ENCODE peak calls at places on chromosome 1, in six cellular contexts. One of them, this sample, is unnamed.

GRCh38 chr1:211344335-211344664 is 17.7 kb downstream of the TRAF5 start:
- DNase-seq in HepG2: no peak
- DNase-seq in IMR-90: peak; percentile 32
- DNase-seq in PC-9: no peak
- DNase-seq in neural progenitor cell: no peak
- DNase-seq in DND-41: no peak
- DNase-seq in this sample: no peak

GRCh38 chr1:85295654-85296053 is 19.2 kb upstream of the BCL10 start:
- DNase-seq in HepG2: no peak
- DNase-seq in IMR-90: no peak
- DNase-seq in PC-9: peak; percentile 31
- DNase-seq in neural progenitor cell: no peak
- DNase-seq in DND-41: no peak
- DNase-seq in this sample: no peak

GRCh38 chr1:235199441-235199840 is 38.4 kb upstream of the RBM34 start:
- DNase-seq in HepG2: no peak
- DNase-seq in IMR-90: peak; percentile 33
- DNase-seq in PC-9: no peak
- DNase-seq in neural progenitor cell: peak; percentile 83
- DNase-seq in DND-41: no peak
- DNase-seq in this sample: peak; percentile 46

GRCh38 chr1:57367945-57368344 is 55.9 kb downstream of the DAB1 start:
- DNase-seq in HepG2: peak; percentile 40
- DNase-seq in IMR-90: no peak
- DNase-seq in PC-9: no peak
- DNase-seq in neural progenitor cell: no peak
- DNase-seq in DND-41: no peak
- DNase-seq in this sample: no peak

GRCh38 chr1:114177282-114177681 is 23.6 kb upstream of the SYT6 start:
- DNase-seq in HepG2: no peak
- DNase-seq in IMR-90: no peak
- DNase-seq in PC-9: no peak
- DNase-seq in neural progenitor cell: no peak
- DNase-seq in DND-41: no peak
- DNase-seq in this sample: no peak

GRCh38 chr1:170666661-170667060 is 2.7 kb downstream of the PRRX1 start:
- DNase-seq in HepG2: no peak
- DNase-seq in IMR-90: no peak
- DNase-seq in PC-9: no peak
- DNase-seq in neural progenitor cell: peak; percentile 56
- DNase-seq in DND-41: no peak
- DNase-seq in this sample: no peak

GRCh38 chr1:64745181-64745985 is 508 bp downstream of the RAVER2 start:
- DNase-seq in HepG2: peak; percentile 6
- DNase-seq in IMR-90: no peak
- DNase-seq in PC-9: no peak
- DNase-seq in neural progenitor cell: peak; percentile 26
- DNase-seq in DND-41: no peak
- DNase-seq in this sample: no peak

GRCh38 chr1:235423214-235423652 is 56.0 kb downstream of the TBCE start:
- DNase-seq in HepG2: no peak
- DNase-seq in IMR-90: no peak
- DNase-seq in PC-9: no peak
- DNase-seq in neural progenitor cell: no peak
- DNase-seq in DND-41: peak; percentile 70
- DNase-seq in this sample: no peak

GRCh38 chr1:42322577-42322976 is 12.5 kb downstream of the FOXJ3 start:
- DNase-seq in HepG2: no peak
- DNase-seq in IMR-90: peak; percentile 49
- DNase-seq in PC-9: no peak
- DNase-seq in neural progenitor cell: no peak
- DNase-seq in DND-41: no peak
- DNase-seq in this sample: no peak

GRCh38 chr1:224173523-224173922 is 9.5 kb upstream of the DEGS1 start:
- DNase-seq in HepG2: no peak
- DNase-seq in IMR-90: no peak
- DNase-seq in PC-9: peak; percentile 45
- DNase-seq in neural progenitor cell: no peak
- DNase-seq in DND-41: no peak
- DNase-seq in this sample: no peak

GRCh38 chr1:88293791-88294190 is 390.3 kb upstream of the PKN2 start:
- DNase-seq in HepG2: no peak
- DNase-seq in IMR-90: no peak
- DNase-seq in PC-9: no peak
- DNase-seq in neural progenitor cell: no peak
- DNase-seq in DND-41: no peak
- DNase-seq in this sample: no peak

GRCh38 chr1:82565146-82565545 is 764.4 kb downstream of the ADGRL2 start:
- DNase-seq in HepG2: no peak
- DNase-seq in IMR-90: peak; percentile 19
- DNase-seq in PC-9: no peak
- DNase-seq in neural progenitor cell: peak; percentile 11
- DNase-seq in DND-41: no peak
- DNase-seq in this sample: no peak

GRCh38 chr1:205961970-205962820 is 18.9 kb upstream of the SLC26A9 start:
- DNase-seq in HepG2: no peak
- DNase-seq in IMR-90: peak; percentile 7
- DNase-seq in PC-9: peak; percentile 96
- DNase-seq in neural progenitor cell: no peak
- DNase-seq in DND-41: no peak
- DNase-seq in this sample: no peak

GRCh38 chr1:9689971-9690381 is 38.4 kb downstream of the PIK3CD start:
- DNase-seq in HepG2: no peak
- DNase-seq in IMR-90: no peak
- DNase-seq in PC-9: no peak
- DNase-seq in neural progenitor cell: peak; percentile 80
- DNase-seq in DND-41: no peak
- DNase-seq in this sample: no peak

GRCh38 chr1:161019767-161020572 is 982 bp downstream of the F11R start:
- DNase-seq in HepG2: no peak
- DNase-seq in IMR-90: no peak
- DNase-seq in PC-9: no peak
- DNase-seq in neural progenitor cell: peak; percentile 74
- DNase-seq in DND-41: no peak
- DNase-seq in this sample: no peak

GRCh38 chr1:100249537-100250257 is at the start of gene DBT:
- DNase-seq in HepG2: peak; percentile 92
- DNase-seq in IMR-90: peak; percentile 92
- DNase-seq in PC-9: peak; percentile 97
- DNase-seq in neural progenitor cell: peak; percentile 99
- DNase-seq in DND-41: peak; percentile 97
- DNase-seq in this sample: peak; percentile 95

GRCh38 chr1:100250264-100250663 is 630 bp upstream of the DBT start:
- DNase-seq in HepG2: no peak
- DNase-seq in IMR-90: no peak
- DNase-seq in PC-9: no peak
- DNase-seq in neural progenitor cell: no peak
- DNase-seq in DND-41: no peak
- DNase-seq in this sample: peak; percentile 4

GRCh38 chr1:100250807-100251206 is 1.2 kb upstream of the DBT start:
- DNase-seq in HepG2: no peak
- DNase-seq in IMR-90: no peak
- DNase-seq in PC-9: no peak
- DNase-seq in neural progenitor cell: no peak
- DNase-seq in DND-41: no peak
- DNase-seq in this sample: no peak

GRCh38 chr1:100246738-100247137 is 2.9 kb downstream of the DBT start:
- DNase-seq in HepG2: no peak
- DNase-seq in IMR-90: no peak
- DNase-seq in PC-9: no peak
- DNase-seq in neural progenitor cell: no peak
- DNase-seq in DND-41: no peak
- DNase-seq in this sample: no peak

DNA sequence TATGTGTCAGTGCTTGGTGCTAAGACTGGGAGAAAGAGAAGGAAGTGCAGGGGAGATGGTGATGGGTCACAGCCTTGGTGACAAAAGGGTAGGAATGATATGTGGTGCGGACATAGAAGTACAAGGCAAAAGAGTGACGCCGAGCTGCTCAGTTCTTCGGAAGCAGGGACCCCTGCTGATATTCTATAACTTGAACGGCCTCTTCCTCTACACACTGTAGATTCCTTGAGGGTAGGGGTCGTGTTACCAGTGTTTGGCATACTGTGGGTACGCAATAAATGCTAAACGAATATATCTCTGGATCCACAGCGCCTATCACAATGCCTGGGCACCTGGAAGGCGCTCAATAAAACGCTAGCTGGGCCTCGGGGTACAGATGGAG is 488 bp downstream of the DBT start:
- DNase-seq in HepG2: no peak
- DNase-seq in IMR-90: no peak
- DNase-seq in PC-9: no peak
- DNase-seq in neural progenitor cell: peak; percentile 28
- DNase-seq in DND-41: no peak
- DNase-seq in this sample: peak; percentile 10
- H2AFZ ChIP-seq in HepG2: peak overlapping the region; percentile 93
- H2AFZ ChIP-seq in IMR-90: peak overlapping the region; percentile 98
- H2AFZ ChIP-seq in PC-9: peak overlapping the region; percentile 97
- H2AFZ ChIP-seq in neural progenitor cell: peak overlapping the region; percentile 78
- H2AFZ ChIP-seq in DND-41: peak overlapping the region; percentile 99
- H2AFZ ChIP-seq in this sample: peak overlapping the region; percentile 96

DNA sequence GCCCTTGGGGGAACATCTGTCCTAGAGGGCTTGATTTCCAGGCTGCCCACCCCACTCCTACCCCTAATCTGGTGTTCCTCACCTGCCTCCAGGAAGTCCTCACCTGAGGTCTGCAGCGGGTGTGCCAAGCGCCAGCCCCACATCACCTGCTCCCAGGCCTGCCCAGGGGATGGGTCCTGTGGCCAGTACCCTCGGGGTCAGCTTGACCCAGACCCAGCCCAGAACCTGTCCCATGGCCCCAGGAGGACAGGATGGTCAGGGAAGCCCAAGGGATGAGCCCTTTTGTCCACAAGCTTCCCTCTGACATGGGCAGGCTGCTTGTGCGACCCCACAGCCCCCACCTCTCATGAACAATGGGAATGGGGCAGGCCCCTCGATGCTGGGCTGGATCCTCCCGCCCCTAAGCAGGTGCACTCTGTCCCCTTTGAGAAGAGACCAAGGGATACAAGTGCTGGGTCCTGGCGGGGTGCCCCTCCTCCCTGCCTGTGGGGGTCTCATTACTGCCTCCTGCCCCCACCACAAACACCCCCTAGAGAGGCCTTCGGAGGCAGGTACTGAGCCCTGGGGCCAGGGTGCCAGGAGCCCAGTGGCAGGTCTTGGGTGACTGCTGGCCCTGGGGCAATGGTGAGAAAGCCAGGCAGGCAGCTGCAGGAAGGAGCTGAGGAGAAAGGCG is 3.2 kb downstream of the MIB2 start:
- DNase-seq in HepG2: no peak
- DNase-seq in IMR-90: no peak
- DNase-seq in PC-9: no peak
- DNase-seq in neural progenitor cell: no peak
- DNase-seq in DND-41: no peak
- DNase-seq in this sample: no peak
- H4K20me1 ChIP-seq in HepG2: peaks cover 8% of the 10 kb centered on the region
- H4K20me1 ChIP-seq in IMR-90: peaks cover 48% of the 10 kb centered on the region
- H4K20me1 ChIP-seq in PC-9: peaks cover 8% of the 10 kb centered on the region
- H4K20me1 ChIP-seq in neural progenitor cell: peaks cover 55% of the 10 kb centered on the region
- H4K20me1 ChIP-seq in DND-41: peaks cover 31% of the 10 kb centered on the region
- H4K20me1 ChIP-seq in this sample: no peaks in the 10 kb centered on the region

DNA sequence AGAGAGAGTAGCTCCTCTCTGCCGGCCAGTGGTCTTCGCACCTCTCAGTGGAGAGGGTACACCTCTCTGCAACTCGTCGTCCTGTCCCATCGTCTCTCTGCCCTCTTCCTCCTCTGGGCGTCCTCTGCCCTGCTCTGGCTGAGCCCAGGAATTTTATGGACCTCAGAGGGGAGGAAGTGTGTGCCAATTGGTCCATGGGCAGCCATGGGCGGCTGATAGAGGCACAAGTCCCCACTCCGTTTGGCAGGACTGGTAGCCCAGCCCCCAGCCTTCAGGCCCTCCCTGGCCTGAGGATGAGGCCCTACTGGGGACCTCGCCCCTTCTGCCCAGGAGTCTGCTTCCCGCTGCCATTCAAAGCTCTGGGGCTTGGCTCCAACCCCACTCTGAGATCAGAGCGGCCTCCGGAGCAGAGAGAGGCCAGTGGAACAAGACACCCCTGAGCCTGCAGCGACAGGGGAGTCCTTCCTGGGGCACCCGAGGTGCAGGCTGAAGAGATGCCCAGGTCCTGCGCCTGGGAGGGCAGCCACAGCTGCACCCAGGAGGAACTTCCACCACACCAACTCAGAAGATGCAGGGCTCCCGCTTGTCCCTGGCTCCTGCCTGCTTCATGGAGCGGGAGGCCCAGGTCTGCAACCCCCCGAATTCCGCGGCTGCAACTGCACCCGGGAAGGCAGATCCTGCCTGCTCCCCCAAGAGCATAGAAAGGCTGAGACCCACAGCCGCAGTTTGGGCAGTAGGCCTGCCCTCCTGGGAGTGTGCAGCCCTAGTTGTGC is 659.9 kb downstream of the KCNT2 start:
- DNase-seq in HepG2: no peak
- DNase-seq in IMR-90: no peak
- DNase-seq in PC-9: no peak
- DNase-seq in neural progenitor cell: no peak
- DNase-seq in DND-41: no peak
- DNase-seq in this sample: no peak
- H2AFZ ChIP-seq in HepG2: no peak overlapping the region
- H2AFZ ChIP-seq in IMR-90: no peak overlapping the region
- H2AFZ ChIP-seq in PC-9: no peak overlapping the region
- H2AFZ ChIP-seq in neural progenitor cell: no peak overlapping the region
- H2AFZ ChIP-seq in DND-41: no peak overlapping the region
- H2AFZ ChIP-seq in this sample: no peak overlapping the region

GRCh38 chr1:185059950-185060571 is 14.7 kb downstream of the RNF2 start:
- DNase-seq in HepG2: no peak
- DNase-seq in IMR-90: no peak
- DNase-seq in PC-9: no peak
- DNase-seq in neural progenitor cell: no peak
- DNase-seq in DND-41: no peak
- DNase-seq in this sample: no peak

GRCh38 chr1:185066181-185066580 is 20.8 kb downstream of the RNF2 start:
- DNase-seq in HepG2: no peak
- DNase-seq in IMR-90: no peak
- DNase-seq in PC-9: no peak
- DNase-seq in neural progenitor cell: no peak
- DNase-seq in DND-41: no peak
- DNase-seq in this sample: no peak

GRCh38 chr1:185068362-185068761 is 23.0 kb downstream of the RNF2 start:
- DNase-seq in HepG2: no peak
- DNase-seq in IMR-90: no peak
- DNase-seq in PC-9: no peak
- DNase-seq in neural progenitor cell: no peak
- DNase-seq in DND-41: no peak
- DNase-seq in this sample: no peak

GRCh38 chr1:185062710-185063370 is 17.5 kb downstream of the RNF2 start:
- DNase-seq in HepG2: no peak
- DNase-seq in IMR-90: peak; percentile 68
- DNase-seq in PC-9: no peak
- DNase-seq in neural progenitor cell: no peak
- DNase-seq in DND-41: no peak
- DNase-seq in this sample: no peak

DNA sequence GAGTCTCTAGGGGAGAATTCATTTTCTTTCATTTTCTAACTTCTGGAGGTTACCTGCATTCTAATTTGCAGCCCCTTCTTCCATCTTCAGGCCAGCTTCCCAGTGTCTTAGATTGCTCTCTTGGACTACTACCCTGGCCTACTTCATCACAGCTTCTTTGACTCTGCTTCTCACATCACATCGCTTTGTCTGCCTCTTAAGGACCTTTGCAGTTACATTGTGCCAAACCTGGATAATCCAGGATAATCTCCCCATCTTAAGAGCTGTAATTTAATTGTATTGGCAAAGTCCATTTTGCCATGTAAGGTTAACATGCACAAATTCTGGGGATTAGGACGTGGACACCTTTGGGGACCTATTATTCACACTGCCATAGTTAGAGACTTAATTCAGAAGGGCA is 18.4 kb downstream of the RNF2 start:
- DNase-seq in HepG2: no peak
- DNase-seq in IMR-90: no peak
- DNase-seq in PC-9: no peak
- DNase-seq in neural progenitor cell: peak; percentile 4
- DNase-seq in DND-41: no peak
- DNase-seq in this sample: no peak
- H4K20me1 ChIP-seq in HepG2: no peaks in the 10 kb centered on the region
- H4K20me1 ChIP-seq in IMR-90: peaks cover 16% of the 10 kb centered on the region
- H4K20me1 ChIP-seq in PC-9: peaks cover 12% of the 10 kb centered on the region
- H4K20me1 ChIP-seq in neural progenitor cell: peaks cover 69% of the 10 kb centered on the region
- H4K20me1 ChIP-seq in DND-41: peaks cover 37% of the 10 kb centered on the region
- H4K20me1 ChIP-seq in this sample: peaks cover 5% of the 10 kb centered on the region